ENCODE peak calls at places on chromosomes 2 and 18, in nine cellular contexts. W is ascending aorta; T is T1000; O is NCI-H1092; J is stimulated activated CD4-positive, alpha-beta T cell treated with anti-CD3 and anti-CD28 coated beads, Interleukin-12 subunit alpha, Interleukin-12 subunit beta, amount 100 ng/mL, for 24 hours; V is HTR-8/SVneo; L is stimulated activated naive B cell treated with anti-CD40 and anti-IgM and Interleukin-4, amounts not matched to agents 10 μg/mL and 1 μg/mL and 100 μg/mL, for 72 hours; A is HEK293T; B is foreskin keratinocyte. E is an unnamed sample.
A peak's percentile ranks its signal among the peaks of the same experiment; 100 is the strongest.

GRCh38 chr18:48105317-48105716 is 174.9 kb upstream of the SMAD2 start:
- DNase-seq in W (no peak), T (no peak), O (no peak), J (no peak), V (no peak), L (no peak), A (no peak), B (no peak), E (no peak)

GRCh38 chr18:74748809-74749208 is 151.1 kb downstream of the ZNF407 start:
- DNase-seq in W (no peak), T (no peak), O (no peak), J (no peak), V (no peak), L (no peak), A (no peak), B (no peak), E (no peak)

GRCh38 chr18:10184776-10185175 is 269.7 kb upstream of the APCDD1 start:
- DNase-seq in W (no peak), T (no peak), O (no peak), J (no peak), V (no peak), L (no peak), A (no peak), B (no peak), E (no peak)

GRCh38 chr18:55748227-55748738 is 160.3 kb upstream of the TCF4 start:
- DNase-seq in W (no peak), T (no peak), O (no peak), J (no peak), V (no peak), L (no peak), A (no peak), B (no peak), E (no peak)

GRCh38 chr2:133271105-133271504 is 297.2 kb downstream of the NCKAP5 start:
- DNase-seq in W (no peak), T (no peak), O (no peak), J (no peak), V (no peak), L (no peak), A (no peak), B (no peak), E (no peak)

GRCh38 chr2:159792036-159792435 is 6.0 kb downstream of the CD302 start:
- DNase-seq in W (no peak), T (no peak), O (no peak), J (no peak), V (no peak), L (no peak), A (no peak), B (no peak), E (no peak)

GRCh38 chr2:27407798-27408491 is 1.4 kb downstream of the PPM1G start:
- DNase-seq in W (no peak), T (no peak), O (peak; percentile 25), J (no peak), V (peak; percentile 75), L (no peak), A (peak; percentile 59), B (no peak), E (no peak)

GRCh38 chr18:9437049-9437448 is 38.3 kb upstream of the RALBP1 start:
- DNase-seq in W (no peak), T (no peak), O (no peak), J (no peak), V (no peak), L (no peak), A (no peak), B (no peak), E (no peak)

GRCh38 chr2:102032368-102033027 is 40.7 kb downstream of the IL1R2 start:
- DNase-seq in W (no peak), T (no peak), O (no peak), J (no peak), V (no peak), L (no peak), A (no peak), B (no peak), E (no peak)

GRCh38 chr18:78659748-78660147 is 319.9 kb upstream of the SALL3 start:
- DNase-seq in W (no peak), T (no peak), O (peak; percentile 36), J (no peak), V (no peak), L (no peak), A (peak; percentile 28), B (no peak), E (no peak)

GRCh38 chr18:59057969-59058368 is 81.7 kb upstream of the SEC11C start:
- DNase-seq in W (no peak), T (no peak), O (no peak), J (no peak), V (no peak), L (no peak), A (no peak), B (no peak), E (no peak)

GRCh38 chr2:150610670-150611279 is 123.3 kb upstream of the RND3 start:
- DNase-seq in W (no peak), T (no peak), O (no peak), J (no peak), V (peak; percentile 48), L (no peak), A (peak; percentile 51), B (no peak), E (peak; percentile 11)

GRCh38 chr2:43038034-43038719 is 188.2 kb downstream of the ZFP36L2 start:
- DNase-seq in W (no peak), T (peak; percentile 53), O (no peak), J (no peak), V (peak; percentile 92), L (no peak), A (no peak), B (no peak), E (no peak)

GRCh38 chr2:127105656-127106456 is 1.1 kb downstream of the BIN1 start:
- DNase-seq in W (no peak), T (peak; percentile 29), O (peak; percentile 27), J (no peak), V (peak; percentile 64), L (no peak), A (peak; percentile 43), B (no peak), E (no peak)

GRCh38 chr2:217127744-217128143 is 267.9 kb upstream of the TNP1 start:
- DNase-seq in W (no peak), T (no peak), O (peak; percentile 20), J (no peak), V (no peak), L (no peak), A (no peak), B (no peak), E (no peak)

GRCh38 chr2:50515638-50516037 is 516.3 kb downstream of the NRXN1 start:
- DNase-seq in W (no peak), T (no peak), O (no peak), J (no peak), V (no peak), L (no peak), A (no peak), B (peak; percentile 23), E (no peak)

GRCh38 chr2:222424729-222425671 is 657 bp downstream of the SGPP2 start:
- DNase-seq in W (no peak), T (no peak), O (peak; percentile 29), J (no peak), V (no peak), L (peak; percentile 11), A (no peak), B (no peak), E (peak; percentile 56)

GRCh38 chr18:75474332-75474731 is 46.8 kb upstream of the SMIM21 start:
- DNase-seq in W (no peak), T (no peak), O (no peak), J (no peak), V (no peak), L (no peak), A (no peak), B (no peak), E (no peak)

GRCh38 chr2:51231071-51231470 is 199.1 kb upstream of the NRXN1 start:
- DNase-seq in W (no peak), T (no peak), O (no peak), J (no peak), V (no peak), L (no peak), A (no peak), B (no peak), E (no peak)

GRCh38 chr18:46892842-46893241 is 24.5 kb downstream of the PIAS2 start:
- DNase-seq in W (no peak), T (no peak), O (no peak), J (no peak), V (no peak), L (no peak), A (no peak), B (no peak), E (peak; percentile 21)

GRCh38 chr2:96520697-96521096 is 15.5 kb upstream of the NEURL3 start:
- DNase-seq in W (no peak), T (no peak), O (no peak), J (no peak), V (no peak), L (no peak), A (no peak), B (no peak), E (no peak)

GRCh38 chr2:193124820-193125219 is 930.1 kb upstream of the TMEFF2 start:
- DNase-seq in W (no peak), T (no peak), O (no peak), J (no peak), V (no peak), L (no peak), A (no peak), B (no peak), E (no peak)

GRCh38 chr2:636649-637405 is 40.4 kb downstream of the TMEM18 start:
- DNase-seq in W (no peak), T (no peak), O (peak; percentile 15), J (no peak), V (peak; percentile 68), L (peak; percentile 25), A (peak; percentile 73), B (peak; percentile 9), E (peak; percentile 73)

GRCh38 chr2:216034065-216034464 is 20.7 kb upstream of the MREG start:
- DNase-seq in W (no peak), T (peak; percentile 6), O (no peak), J (peak; percentile 65), V (peak; percentile 54), L (peak; percentile 65), A (peak; percentile 76), B (no peak), E (peak; percentile 71)

GRCh38 chr18:37778417-37779165 is 213.0 kb upstream of the CELF4 start:
- DNase-seq in W (no peak), T (peak; percentile 2), O (peak; percentile 72), J (no peak), V (peak; percentile 8), L (peak; percentile 17), A (peak; percentile 93), B (no peak), E (peak; percentile 71)

GRCh38 chr2:201174687-201175086 is 8.3 kb upstream of the CASP10 start:
- DNase-seq in W (no peak), T (no peak), O (no peak), J (no peak), V (no peak), L (no peak), A (no peak), B (no peak), E (no peak)

GRCh38 chr2:11121099-11121822 is 34.0 kb upstream of the SLC66A3 start:
- DNase-seq in W (no peak), T (no peak), O (no peak), J (no peak), V (no peak), L (no peak), A (no peak), B (no peak), E (no peak)

GRCh38 chr2:41726364-41726763 is 321.5 kb upstream of the PKDCC start:
- DNase-seq in W (no peak), T (no peak), O (no peak), J (no peak), V (no peak), L (no peak), A (no peak), B (no peak), E (no peak)

GRCh38 chr2:169291517-169291916 is 70.8 kb downstream of the LRP2 start:
- DNase-seq in W (no peak), T (no peak), O (no peak), J (no peak), V (no peak), L (no peak), A (no peak), B (no peak), E (no peak)

GRCh38 chr18:70005580-70005979 is 57.9 kb upstream of the CD226 start:
- DNase-seq in W (no peak), T (no peak), O (no peak), J (no peak), V (no peak), L (no peak), A (no peak), B (no peak), E (no peak)

GRCh38 chr2:235493775-235494715 is at the start of gene AGAP1:
- DNase-seq in W (no peak), T (peak; percentile 80), O (peak; percentile 21), J (no peak), V (peak; percentile 84), L (no peak), A (peak; percentile 81), B (peak; percentile 30), E (no peak)

E was measured in GM10248.